ENCODE peak calls at places on chromosomes 7 and 10, in six cellular contexts. V, J, Z, Y, W and R are unnamed samples.

GRCh38 chr7:149714910-149715471 is 58.4 kb downstream of the ZNF467 start:
- DNase-seq in V (no peak), Z (peak; percentile 49), W (peak; percentile 54), J (peak; percentile 37), Y (peak; percentile 9), R (no peak)

GRCh38 chr7:159039716-159040115 is 105.0 kb downstream of the VIPR2 start:
- DNase-seq in Z (no peak), V (no peak), J (no peak), Y (no peak), W (no peak), R (no peak)

GRCh38 chr7:80095545-80095944 is 39.1 kb upstream of the GNAI1 start:
- DNase-seq in V (no peak), W (no peak), J (no peak), Y (peak; percentile 29), Z (no peak), R (no peak)

GRCh38 chr7:72292118-72292517 is 120.0 kb downstream of the CALN1 start:
- DNase-seq in Z (no peak), J (no peak), V (no peak), W (no peak), Y (no peak), R (no peak)

GRCh38 chr7:106775552-106775936 is 89.5 kb upstream of the PIK3CG start:
- DNase-seq in W (no peak), J (no peak), Z (no peak), Y (peak; percentile 86), V (no peak), R (peak; percentile 37)

GRCh38 chr7:18558503-18558902 is 63.0 kb downstream of the HDAC9 start:
- DNase-seq in V (no peak), J (no peak), Y (peak; percentile 27), Z (no peak), W (no peak), R (no peak)

GRCh38 chr7:123635551-123636359 is 19.9 kb upstream of the LMOD2 start:
- DNase-seq in Y (peak; percentile 61), V (no peak), J (no peak), Z (no peak), W (no peak), R (no peak)

GRCh38 chr10:126011995-126012394 is 115.6 kb downstream of the FANK1 start:
- DNase-seq in W (no peak), Y (no peak), Z (no peak), J (no peak), V (no peak), R (no peak)

GRCh38 chr7:151125835-151126481 is 39.7 kb downstream of the AGAP3 start:
- DNase-seq in V (no peak), Z (no peak), W (no peak), J (no peak), Y (no peak), R (no peak)

GRCh38 chr10:34936061-34936460 is 121.0 kb upstream of the PARD3 start:
- DNase-seq in Y (no peak), J (no peak), V (no peak), Z (no peak), W (no peak), R (no peak)

GRCh38 chr10:8112230-8112915 is 57.9 kb downstream of the GATA3 start:
- DNase-seq in V (no peak), Y (no peak), J (no peak), W (no peak), Z (no peak), R (no peak)

GRCh38 chr7:96436880-96437279 is 115.0 kb upstream of the SLC25A13 start:
- DNase-seq in W (no peak), Y (no peak), J (no peak), V (no peak), Z (no peak), R (no peak)

GRCh38 chr10:112360308-112361270 is 13.3 kb upstream of the ACSL5 start:
- DNase-seq in V (peak; percentile 73), Z (peak; percentile 47), W (no peak), J (peak; percentile 43), Y (peak; percentile 21), R (no peak)

GRCh38 chr10:100828744-100829102 is 83.3 kb downstream of the PAX2 start:
- DNase-seq in Z (no peak), J (peak; percentile 31), Y (no peak), W (no peak), V (no peak), R (no peak)

GRCh38 chr10:67666416-67667043 is 29.5 kb downstream of the CTNNA3 start:
- DNase-seq in Z (no peak), W (no peak), V (no peak), J (no peak), Y (peak; percentile 30), R (peak; percentile 1)

GRCh38 chr7:107125475-107125874 is 43.3 kb upstream of the HBP1 start:
- DNase-seq in J (no peak), Z (no peak), V (no peak), Y (no peak), W (no peak), R (no peak)

GRCh38 chr7:78924581-78924980 is 528.9 kb downstream of the MAGI2 start:
- DNase-seq in J (no peak), V (no peak), Z (no peak), Y (peak; percentile 43), W (no peak), R (peak; percentile 18)
- TF ChIP-seq CTCF in J (peak; percentile 37), V (peak; percentile 26), Z (no peak), Y (peak; percentile 45), W (peak; percentile 36), R (peak; percentile 30)

DNA sequence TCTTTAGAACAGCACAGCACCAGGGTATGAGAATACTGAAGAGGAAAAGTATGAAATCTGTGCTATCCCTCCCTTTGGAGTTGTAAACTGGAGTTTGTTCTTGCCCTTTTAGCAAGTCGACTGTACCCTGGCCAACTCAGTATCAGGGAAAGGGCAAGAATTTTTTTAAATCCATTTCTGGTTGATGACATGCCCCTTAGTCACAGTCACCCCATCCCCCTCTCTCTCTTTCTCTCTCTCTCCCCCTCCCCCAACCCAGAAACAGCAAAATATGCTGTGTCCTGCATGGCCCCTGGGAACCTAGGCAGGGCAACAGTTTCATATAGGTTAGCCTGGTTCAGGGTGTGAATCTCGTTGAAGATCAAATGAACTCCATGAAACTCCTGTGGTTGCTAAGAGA is 177.7 kb upstream of the ADO start:
- DNase-seq in Y (peak; percentile 59), W (no peak), V (no peak), J (no peak), Z (no peak), R (no peak)
- H3K4me3 ChIP-seq in Y (no peak overlapping the region), W (no peak overlapping the region), V (no peak overlapping the region), J (no peak overlapping the region), Z (no peak overlapping the region), R (no peak overlapping the region)

GRCh38 chr7:93442478-93443224 is 131.9 kb downstream of the CALCR start:
- DNase-seq in V (no peak), W (no peak), J (no peak), Z (no peak), Y (peak; percentile 13), R (no peak)
- TF ChIP-seq CTCF in V (peak; percentile 40), W (peak; percentile 75), J (peak; percentile 44), Z (no peak), Y (peak; percentile 52), R (peak; percentile 67)

GRCh38 chr10:133396035-133396624 is 2.2 kb downstream of the MTG1 start:
- DNase-seq in W (peak; percentile 27), Y (no peak), J (no peak), Z (no peak), V (no peak), R (no peak)
- H3K4me3 ChIP-seq in W (no peak overlapping the region), Y (no peak overlapping the region), J (no peak overlapping the region), Z (no peak overlapping the region), V (no peak overlapping the region), R (no peak overlapping the region)

DNA sequence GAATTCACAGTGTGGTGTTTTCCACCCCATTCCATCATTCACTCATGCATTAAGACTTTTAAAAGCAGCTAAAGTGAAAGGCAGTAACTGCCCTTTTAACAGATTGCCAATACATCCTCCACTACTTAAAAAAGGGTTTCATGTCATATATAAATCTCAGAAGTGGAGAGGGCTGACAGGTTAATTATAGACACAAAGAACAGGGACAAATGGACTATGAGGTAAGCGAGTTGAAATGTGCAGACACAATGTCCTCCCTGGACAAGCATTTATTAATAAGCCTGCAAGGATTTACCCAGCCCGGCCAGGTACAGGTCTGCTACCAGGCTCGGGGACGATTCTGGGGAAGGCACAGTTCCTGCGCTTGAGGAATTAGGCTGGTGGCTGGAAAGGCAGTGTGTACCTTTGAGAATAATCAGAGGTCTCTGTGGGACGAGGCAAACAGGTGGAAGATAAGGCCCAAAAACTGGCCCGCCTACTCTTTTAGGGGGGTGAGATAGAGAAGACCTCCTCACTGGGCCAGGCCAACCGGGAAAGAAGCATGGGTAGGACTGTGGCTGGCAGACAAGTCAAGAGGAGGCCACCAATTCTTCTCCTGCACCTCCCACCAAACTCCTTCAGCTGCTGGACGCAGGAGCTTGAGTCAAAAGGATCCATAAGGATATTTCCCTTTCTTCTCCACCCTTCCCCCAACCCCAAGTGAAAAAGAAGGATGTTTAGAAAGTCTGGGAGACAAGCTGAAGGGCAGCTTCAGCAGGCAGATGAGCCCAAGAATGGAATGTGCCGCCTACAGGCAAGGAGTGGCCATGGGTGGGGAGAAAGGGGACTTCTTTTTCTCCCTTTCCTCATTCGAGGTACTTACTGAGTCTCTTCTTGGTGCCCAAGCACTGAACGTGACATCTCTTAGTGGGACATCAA is 1.5 kb downstream of the PDLIM1 start:
- DNase-seq in V (no peak), W (no peak), Y (no peak), J (no peak), Z (no peak), R (no peak)
- TF ChIP-seq CTCF in V (peak; percentile 41), W (peak; percentile 38), Y (peak; percentile 20), J (no peak), Z (peak; percentile 19), R (no peak)

GRCh38 chr7:7989133-7989984 is 20.8 kb downstream of the GLCCI1 start:
- DNase-seq in J (no peak), W (no peak), Z (no peak), Y (no peak), V (no peak), R (no peak)
- H3K4me3 ChIP-seq in J (no peak overlapping the region), W (no peak overlapping the region), Z (no peak overlapping the region), Y (no peak overlapping the region), V (peak overlapping the region; percentile 18), R (no peak overlapping the region)

GRCh38 chr7:1641661-1642260 is 28.3 kb upstream of the ELFN1 start:
- DNase-seq in J (no peak), W (no peak), Y (no peak), V (no peak), Z (no peak), R (no peak)

GRCh38 chr7:1639071-1639470 is 31.0 kb upstream of the ELFN1 start:
- DNase-seq in Y (no peak), Z (no peak), J (no peak), W (no peak), V (peak; percentile 7), R (no peak)

GRCh38 chr7:1639578-1640175 is 30.4 kb upstream of the ELFN1 start:
- DNase-seq in V (peak; percentile 6), Z (no peak), Y (no peak), J (no peak), W (no peak), R (no peak)

GRCh38 chr7:1641173-1641572 is 28.9 kb upstream of the ELFN1 start:
- DNase-seq in J (no peak), W (no peak), Z (no peak), Y (no peak), V (no peak), R (no peak)

GRCh38 chr7:1640376-1641172 is 29.5 kb upstream of the ELFN1 start:
- DNase-seq in J (no peak), Z (no peak), Y (no peak), W (no peak), V (no peak), R (no peak)
- TF ChIP-seq CTCF in J (no peak), Z (no peak), Y (no peak), W (peak; percentile 18), V (no peak), R (peak; percentile 21)

GRCh38 chr10:121592155-121592890 is 5.9 kb downstream of the FGFR2 start:
- DNase-seq in J (no peak), Y (no peak), Z (no peak), V (no peak), W (no peak), R (no peak)
- H3K4me3 ChIP-seq in J (no peak overlapping the region), Y (no peak overlapping the region), Z (no peak overlapping the region), V (no peak overlapping the region), W (no peak overlapping the region), R (no peak overlapping the region)